ENCODE peak calls at places on chromosomes 4 and X, in nine cellular contexts. P, N, I, F, R, L, O, Y and U are unnamed samples.

GRCh38 chr4:100828364-100828763 is 310.5 kb upstream of the EMCN start:
- DNase-seq in P (no peak), N (no peak), I (no peak), F (no peak), R (no peak), L (no peak), O (no peak), Y (no peak), U (no peak)

GRCh38 chr4:123997736-123998449 is 601.3 kb downstream of the SPRY1 start:
- DNase-seq in P (no peak), N (no peak), I (no peak), F (no peak), R (no peak), L (no peak), O (no peak), Y (no peak), U (no peak)

GRCh38 chr4:102196221-102196620 is 149.1 kb downstream of the SLC39A8 start:
- DNase-seq in P (no peak), N (peak), I (no peak), F (peak), R (no peak), L (peak), O (no peak), Y (no peak), U (no peak)

GRCh38 chrX:46628406-46629371 is 55.1 kb downstream of the CHST7 start:
- DNase-seq in P (no peak), N (peak), I (peak), F (peak), R (no peak), L (peak), O (no peak), Y (no peak), U (no peak)

GRCh38 chr4:177384856-177385396 is 57.3 kb downstream of the AGA start:
- DNase-seq in P (no peak), N (no peak), I (no peak), F (no peak), R (no peak), L (no peak), O (no peak), Y (no peak), U (no peak)

GRCh38 chrX:18935893-18936292 is 48.0 kb downstream of the PHKA2 start:
- DNase-seq in P (no peak), N (no peak), I (no peak), F (no peak), R (no peak), L (no peak), O (no peak), Y (no peak), U (no peak)

GRCh38 chr4:22679518-22679897 is 13.2 kb upstream of the GBA3 start:
- DNase-seq in P (no peak), N (no peak), I (no peak), F (no peak), R (no peak), L (peak), O (no peak), Y (no peak), U (no peak)

GRCh38 chrX:140709421-140709846 is at the start of gene LINC00632:
- DNase-seq in P (no peak), N (no peak), I (no peak), F (no peak), R (peak), L (no peak), O (no peak), Y (no peak), U (no peak)

GRCh38 chr4:105050896-105051295 is 95.8 kb upstream of the TET2 start:
- DNase-seq in P (no peak), N (peak), I (no peak), F (no peak), R (no peak), L (peak), O (no peak), Y (no peak), U (peak)

GRCh38 chr4:17494258-17494657 is 17.6 kb downstream of the QDPR start:
- DNase-seq in P (no peak), N (peak), I (no peak), F (peak), R (no peak), L (peak), O (peak), Y (peak), U (peak)

GRCh38 chrX:24148535-24149345 is 789 bp upstream of the ZFX start:
- DNase-seq in P (peak), N (peak), I (peak), F (peak), R (no peak), L (peak), O (no peak), Y (no peak), U (no peak)

GRCh38 chrX:85698921-85699320 is 319.5 kb upstream of the POF1B start:
- DNase-seq in P (no peak), N (no peak), I (no peak), F (no peak), R (no peak), L (no peak), O (no peak), Y (no peak), U (no peak)